ENCODE peak calls at places on chromosome 21, in nine cellular contexts. G, T, F, A, Q, E, N, R and J are unnamed samples.
A peak's percentile ranks its signal among the peaks of the same experiment; 100 is the strongest.

GRCh38 chr21:41802684-41803083 is 35.8 kb upstream of the RIPK4 start:
- DNase-seq in G (no peak), T (peak; percentile 38), F (no peak), A (peak; percentile 91), Q (peak; percentile 82), E (no peak), N (no peak), R (no peak), J (peak; percentile 35)

GRCh38 chr21:38095220-38095619 is 161.6 kb upstream of the KCNJ15 start:
- DNase-seq in G (no peak), T (no peak), F (no peak), A (no peak), Q (no peak), E (no peak), N (no peak), R (no peak), J (no peak)

GRCh38 chr21:40049031-40049958 is 182.1 kb downstream of the PCP4 start:
- DNase-seq in G (no peak), T (peak; percentile 79), F (peak; percentile 38), A (peak; percentile 83), Q (no peak), E (no peak), N (no peak), R (no peak), J (no peak)

GRCh38 chr21:38443110-38443509 is 55.2 kb downstream of the ERG start:
- DNase-seq in G (no peak), T (no peak), F (no peak), A (no peak), Q (no peak), E (no peak), N (no peak), R (no peak), J (no peak)

GRCh38 chr21:27156666-27157065 is 189.8 kb upstream of the ADAMTS5 start:
- DNase-seq in G (no peak), T (no peak), F (no peak), A (no peak), Q (no peak), E (no peak), N (no peak), R (no peak), J (no peak)

GRCh38 chr21:41991659-41992058 is 18.5 kb downstream of the ZBTB21 start:
- DNase-seq in G (no peak), T (no peak), F (no peak), A (no peak), Q (no peak), E (no peak), N (no peak), R (no peak), J (no peak)

GRCh38 chr21:29289317-29289716 is 9.4 kb upstream of the BACH1 start:
- DNase-seq in G (no peak), T (no peak), F (no peak), A (no peak), Q (no peak), E (no peak), N (no peak), R (no peak), J (no peak)

GRCh38 chr21:27306821-27307746 is 340.2 kb upstream of the ADAMTS5 start:
- DNase-seq in G (no peak), T (no peak), F (no peak), A (no peak), Q (no peak), E (no peak), N (no peak), R (no peak), J (peak; percentile 34)

GRCh38 chr21:44892536-44893277 is 19.2 kb upstream of the PTTG1IP start:
- DNase-seq in G (no peak), T (no peak), F (no peak), A (no peak), Q (peak; percentile 63), E (peak; percentile 78), N (peak; percentile 70), R (peak; percentile 69), J (no peak)

GRCh38 chr21:29218749-29219148 is 80.0 kb upstream of the BACH1 start:
- DNase-seq in G (no peak), T (no peak), F (no peak), A (no peak), Q (no peak), E (no peak), N (peak; percentile 30), R (no peak), J (no peak)

GRCh38 chr21:21148009-21148408 is 149.8 kb downstream of the NCAM2 start:
- DNase-seq in G (no peak), T (no peak), F (no peak), A (no peak), Q (no peak), E (no peak), N (no peak), R (no peak), J (no peak)

GRCh38 chr21:27756191-27756590 is 789.3 kb upstream of the ADAMTS5 start:
- DNase-seq in G (no peak), T (no peak), F (no peak), A (no peak), Q (no peak), E (no peak), N (no peak), R (no peak), J (no peak)

GRCh38 chr21:38293765-38294164 is 37.0 kb downstream of the KCNJ15 start:
- DNase-seq in G (no peak), T (no peak), F (no peak), A (no peak), Q (peak; percentile 32), E (no peak), N (no peak), R (no peak), J (no peak)

GRCh38 chr21:39083377-39084008 is 99.8 kb downstream of the PSMG1 start:
- DNase-seq in G (no peak), T (no peak), F (no peak), A (no peak), Q (no peak), E (no peak), N (no peak), R (peak; percentile 64), J (peak; percentile 14)

DNA sequence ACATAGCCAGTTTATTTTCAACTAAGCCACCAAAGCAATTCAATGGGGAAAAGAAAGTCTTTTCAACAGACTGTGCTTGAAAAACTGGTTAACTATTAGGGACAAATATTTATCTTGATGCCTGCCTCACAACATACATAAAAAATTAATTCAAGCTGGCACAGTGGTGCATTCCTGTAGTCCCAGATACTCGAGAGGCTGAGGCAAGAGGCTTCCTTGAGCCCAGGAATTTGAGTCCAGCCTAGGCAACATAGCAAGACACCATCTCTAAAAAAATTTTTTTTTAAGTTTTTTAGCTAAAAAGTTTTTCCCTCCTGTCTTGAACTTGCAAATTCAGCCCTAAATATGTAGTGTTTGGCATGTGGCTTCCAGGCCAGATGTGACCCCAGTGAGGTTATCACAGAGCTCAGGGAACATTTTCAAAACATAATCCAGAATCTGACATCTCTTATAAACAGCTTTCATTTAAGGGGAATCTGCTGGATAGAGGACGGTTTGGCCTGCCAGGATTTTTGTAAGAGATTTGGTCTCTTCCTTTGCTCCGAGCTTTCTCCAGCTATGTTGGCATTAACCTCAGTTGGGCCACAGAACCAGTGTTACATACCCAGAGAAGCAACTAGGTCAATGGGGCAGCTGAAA is 46.4 kb downstream of the COL6A1 start:
- DNase-seq in G (no peak), T (peak; percentile 43), F (no peak), A (peak; percentile 86), Q (peak; percentile 70), E (no peak), N (no peak), R (no peak), J (peak; percentile 62)
- TF ChIP-seq CTCF in G (no peak), T (no peak), F (no peak), A (no peak), Q (no peak), E (no peak), N (no peak), R (no peak), J (no peak)

GRCh38 chr21:31216206-31216605 is 127.9 kb downstream of the TIAM1 start:
- DNase-seq in G (no peak), T (no peak), F (no peak), A (no peak), Q (no peak), E (no peak), N (no peak), R (no peak), J (no peak)

GRCh38 chr21:31218830-31219608 is 125.0 kb downstream of the TIAM1 start:
- DNase-seq in G (no peak), T (peak; percentile 61), F (no peak), A (no peak), Q (peak; percentile 59), E (peak; percentile 39), N (no peak), R (peak; percentile 36), J (no peak)

DNA sequence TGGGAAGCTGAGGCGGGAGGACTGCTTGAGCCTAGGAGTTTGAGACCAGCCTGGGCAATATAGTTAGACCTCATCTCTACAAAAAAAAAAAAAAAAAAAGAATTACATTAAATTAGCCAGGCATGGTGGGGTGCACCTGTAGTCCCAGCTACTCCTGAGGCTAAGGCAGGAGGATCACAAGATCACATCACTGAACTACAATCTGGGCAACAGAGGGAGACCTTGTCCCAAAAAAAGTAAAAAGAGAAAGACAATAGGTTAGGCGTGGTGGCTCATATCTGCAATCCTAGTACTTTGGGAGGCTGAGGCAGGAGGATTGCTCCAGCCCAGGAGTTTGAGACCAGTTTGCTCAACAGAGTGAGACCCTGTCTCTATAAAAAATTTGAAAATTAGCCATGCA is 130.3 kb downstream of the TIAM1 start:
- DNase-seq in G (no peak), T (no peak), F (no peak), A (no peak), Q (no peak), E (no peak), N (no peak), R (no peak), J (no peak)
- TF ChIP-seq CTCF in G (peak; percentile 18), T (no peak), F (no peak), A (no peak), Q (no peak), E (no peak), N (no peak), R (no peak), J (no peak)

DNA sequence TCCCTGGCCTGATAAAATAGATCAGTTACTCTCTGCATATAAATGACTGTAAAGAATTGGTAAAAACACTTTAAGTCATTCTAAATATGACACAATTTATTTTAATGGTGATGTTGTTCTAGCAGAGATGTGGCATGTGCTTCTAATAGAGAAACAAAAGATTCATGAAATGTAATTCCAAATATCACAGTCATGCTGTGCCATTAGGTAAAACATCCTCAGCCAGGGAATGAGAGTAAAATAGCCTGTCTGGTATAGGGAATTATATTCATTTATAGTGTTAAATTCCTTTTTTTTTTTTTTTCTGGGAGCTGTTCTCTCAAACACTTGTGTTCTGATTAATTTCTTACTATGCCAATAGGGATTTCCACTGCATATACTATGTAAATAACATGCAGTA is 67.9 kb downstream of the TMPRSS15 start:
- DNase-seq in G (no peak), T (no peak), F (no peak), A (no peak), Q (no peak), E (no peak), N (no peak), R (no peak), J (no peak)
- TF ChIP-seq CTCF in G (no peak), T (no peak), F (no peak), A (no peak), Q (no peak), E (no peak), N (no peak), R (no peak), J (no peak)

DNA sequence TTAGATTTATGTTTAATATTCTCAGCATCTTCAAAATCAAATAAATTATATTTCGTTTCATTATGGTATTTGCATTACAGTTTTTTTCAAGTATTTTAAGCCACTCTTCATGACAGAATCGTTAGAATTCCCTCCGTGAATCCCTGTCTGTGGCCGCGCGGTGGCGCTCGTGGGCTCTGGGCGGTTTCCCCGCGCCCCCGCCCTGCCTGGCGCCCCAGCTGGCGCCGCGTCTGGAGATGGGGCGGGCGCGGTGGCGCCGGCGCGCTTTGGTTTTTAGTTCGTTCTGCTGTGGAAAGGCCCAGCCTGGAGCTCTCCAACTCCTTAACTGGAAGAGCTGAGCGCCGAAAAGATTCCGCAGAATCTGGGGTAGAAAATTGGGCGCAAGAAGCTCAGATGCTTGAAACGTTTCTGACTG is 25.7 kb downstream of the PRMT2 start:
- DNase-seq in G (no peak), T (peak; percentile 72), F (peak; percentile 21), A (peak; percentile 84), Q (peak; percentile 73), E (peak; percentile 81), N (no peak), R (peak; percentile 46), J (peak; percentile 68)
- TF ChIP-seq CTCF in G (peak; percentile 78), T (peak; percentile 77), F (peak; percentile 76), A (peak; percentile 12), Q (peak; percentile 74), E (peak; percentile 94), N (no peak), R (peak; percentile 29), J (peak; percentile 74)